ENCODE peak calls at places on chromosomes 6 and 20, in eight cellular contexts. P is fibroblast of lung; Y is IMR-90; E is CD8-positive, alpha-beta T cell; H is HFF-Myc; O is adrenal gland; X is neuronal stem cell; U is fibroblast of pulmonary artery. Z is an unnamed sample.
A peak's percentile ranks its signal among the peaks of the same experiment; 100 is the strongest.

GRCh38 chr6:33841070-33841469 is 37.3 kb upstream of the MLN start:
- DNase-seq in E (no peak), U (no peak), X (no peak), O (no peak), P (no peak), H (no peak), Y (no peak), Z (no peak)

GRCh38 chr6:165842291-165842936 is 179.4 kb upstream of the PDE10A start:
- DNase-seq in Y (no peak), O (no peak), X (no peak), E (no peak), U (no peak), H (no peak), P (no peak), Z (no peak)

GRCh38 chr6:106782524-106783265 is 153.3 kb downstream of the QRSL1 start:
- DNase-seq in Y (no peak), P (no peak), U (no peak), X (no peak), O (no peak), H (no peak), E (no peak), Z (no peak)

GRCh38 chr6:15586528-15586927 is 76.3 kb downstream of the DTNBP1 start:
- DNase-seq in H (no peak), X (no peak), P (peak; percentile 21), Y (no peak), U (no peak), E (no peak), O (no peak), Z (no peak)

GRCh38 chr20:35621560-35621946 is 5.9 kb downstream of the SPAG4 start:
- DNase-seq in O (no peak), U (no peak), Y (no peak), P (no peak), X (no peak), E (no peak), H (no peak), Z (no peak)

GRCh38 chr6:6352772-6353171 is 32.3 kb upstream of the F13A1 start:
- DNase-seq in E (no peak), O (no peak), U (no peak), H (no peak), P (no peak), X (no peak), Y (no peak), Z (no peak)

GRCh38 chr6:136058852-136059251 is 191.3 kb downstream of the MTFR2 start:
- DNase-seq in X (no peak), H (no peak), E (no peak), O (no peak), Y (no peak), P (no peak), U (no peak), Z (no peak)

GRCh38 chr6:154824076-154824475 is 90.9 kb downstream of the SCAF8 start:
- DNase-seq in H (no peak), O (no peak), Y (no peak), X (no peak), P (peak; percentile 26), E (no peak), U (peak; percentile 39), Z (no peak)

GRCh38 chr6:131293472-131293911 is 158.2 kb downstream of the AKAP7 start:
- DNase-seq in U (no peak), H (no peak), E (no peak), X (no peak), O (no peak), Y (no peak), P (no peak), Z (no peak)

GRCh38 chr6:99334526-99335127 is 14.8 kb downstream of the FAXC start:
- DNase-seq in O (no peak), Y (peak; percentile 66), U (peak; percentile 70), X (no peak), P (peak; percentile 43), H (peak; percentile 40), E (no peak), Z (peak; percentile 46)

GRCh38 chr6:18795726-18796125 is 408.6 kb downstream of the RNF144B start:
- DNase-seq in U (no peak), P (no peak), Y (no peak), X (no peak), H (no peak), O (no peak), E (no peak), Z (no peak)

GRCh38 chr20:19819149-19819548 is 61.1 kb downstream of the RIN2 start:
- DNase-seq in H (no peak), X (no peak), Y (no peak), E (no peak), P (no peak), U (no peak), O (no peak), Z (no peak)

GRCh38 chr20:19222520-19223040 is 10.1 kb downstream of the SLC24A3 start:
- DNase-seq in Y (no peak), X (no peak), P (no peak), U (no peak), E (no peak), O (no peak), H (no peak), Z (no peak)

GRCh38 chr6:129860901-129861665 is at the start of gene TMEM244:
- DNase-seq in P (peak; percentile 76), X (no peak), O (no peak), Y (peak; percentile 70), H (no peak), U (no peak), E (no peak), Z (peak; percentile 65)

GRCh38 chr6:164124986-164125385 is 710.5 kb downstream of the QKI start:
- DNase-seq in Y (no peak), P (peak; percentile 1), X (no peak), O (no peak), H (no peak), U (no peak), E (no peak), Z (no peak)

GRCh38 chr6:125924169-125924568 is 32.4 kb upstream of the HINT3 start:
- DNase-seq in O (no peak), U (no peak), X (no peak), Y (no peak), P (no peak), E (no peak), H (no peak), Z (peak; percentile 60)

GRCh38 chr20:41334452-41335421 is 5.9 kb upstream of the LPIN3 start:
- DNase-seq in U (no peak), Y (peak; percentile 72), H (no peak), X (no peak), P (no peak), O (peak; percentile 32), E (no peak), Z (no peak)

GRCh38 chr6:111068116-111068897 is 19.0 kb upstream of the SLC16A10 start:
- DNase-seq in Y (no peak), P (no peak), E (no peak), U (no peak), X (no peak), H (no peak), O (no peak), Z (no peak)

GRCh38 chr6:111070407-111070743 is 16.9 kb upstream of the SLC16A10 start:
- DNase-seq in P (no peak), Y (no peak), O (no peak), U (no peak), H (no peak), X (no peak), E (no peak), Z (no peak)

GRCh38 chr6:111072801-111073360 is 14.4 kb upstream of the SLC16A10 start:
- DNase-seq in Y (no peak), E (no peak), U (no peak), X (no peak), H (no peak), P (no peak), O (no peak), Z (no peak)

DNA sequence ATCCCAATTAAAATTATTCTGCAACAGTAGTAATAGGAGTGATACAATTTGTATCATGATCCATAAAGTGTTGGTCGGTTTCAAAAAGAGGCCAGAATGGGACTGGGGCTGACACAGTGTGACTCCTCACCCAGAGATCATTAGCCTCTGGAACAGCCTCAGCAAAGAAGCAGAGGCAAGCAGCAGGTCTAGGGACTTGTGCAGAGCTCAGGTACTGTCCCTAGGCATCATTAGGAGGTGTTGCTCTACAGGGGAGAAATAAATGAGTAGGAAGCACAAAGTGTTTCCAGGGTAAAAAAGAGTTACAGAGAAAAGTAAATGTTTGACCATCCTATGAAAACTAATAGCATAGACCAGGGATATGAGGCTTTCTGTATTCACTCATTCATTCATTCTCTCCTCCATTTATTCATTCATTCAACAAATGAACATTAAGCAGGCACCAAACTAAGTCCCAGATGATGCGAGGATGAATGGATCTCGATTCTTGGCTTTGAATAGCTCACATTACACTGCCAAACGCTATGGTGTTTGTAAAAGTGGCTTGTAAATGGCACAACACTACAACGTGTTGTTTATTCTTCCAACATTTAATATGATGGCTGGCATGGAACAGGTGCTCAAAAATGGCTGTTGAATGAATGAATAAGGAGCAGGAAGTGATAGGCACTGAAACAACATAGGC is 17.4 kb upstream of the SLC16A10 start:
- DNase-seq in E (no peak), U (no peak), O (no peak), H (no peak), Y (no peak), X (no peak), P (no peak), Z (no peak)
- H3K4me3 ChIP-seq in E (no peak overlapping the region), U (no peak overlapping the region), O (no peak overlapping the region), H (no peak overlapping the region), Y (no peak overlapping the region), X (no peak overlapping the region), P (no peak overlapping the region), Z (no peak overlapping the region)

DNA sequence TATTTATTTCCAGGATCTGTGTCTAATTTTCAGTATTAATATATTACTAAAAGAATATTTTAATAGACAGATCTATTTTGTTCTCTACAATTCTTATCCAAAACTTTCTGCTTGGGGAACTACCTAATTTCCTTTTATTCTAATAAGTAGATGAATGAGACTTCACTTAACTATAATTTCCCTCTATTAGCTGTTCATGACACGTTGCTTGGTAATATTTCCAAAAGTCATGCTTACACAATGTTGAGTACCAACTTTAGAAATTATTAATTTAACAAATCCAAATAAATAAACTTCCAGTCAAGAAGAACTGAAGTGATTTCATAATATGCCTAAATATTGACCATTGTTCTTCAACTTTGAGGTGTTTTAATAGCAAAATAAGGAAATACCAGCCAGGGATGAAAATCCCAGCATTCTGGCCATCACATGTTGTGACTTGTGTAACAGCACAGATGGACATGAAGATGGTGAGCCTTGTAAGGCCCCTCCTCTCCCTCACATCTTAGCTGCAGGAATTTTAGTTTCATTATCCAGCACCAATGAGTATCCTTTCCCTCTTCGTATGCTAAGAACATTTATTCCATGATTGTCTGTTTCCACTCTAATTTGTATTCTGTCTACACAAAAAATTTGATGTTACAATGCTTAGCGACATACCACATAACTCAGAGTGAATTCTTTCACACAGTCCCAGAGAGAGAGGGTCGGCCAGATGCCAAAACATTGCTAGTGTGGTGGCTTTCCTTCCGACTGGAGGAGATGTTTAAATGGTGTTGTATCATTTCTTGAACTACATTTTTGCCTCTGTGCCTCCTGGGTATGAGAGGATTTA is 137.5 kb downstream of the FOXA2 start:
- DNase-seq in H (no peak), Y (no peak), X (no peak), E (no peak), O (no peak), U (no peak), P (no peak), Z (no peak)
- H3K4me3 ChIP-seq in H (no peak overlapping the region), Y (no peak overlapping the region), X (no peak overlapping the region), E (no peak overlapping the region), O (no peak overlapping the region), U (no peak overlapping the region), P (no peak overlapping the region), Z (no peak overlapping the region)

GRCh38 chr20:44070139-44070900 is 116.7 kb downstream of the JPH2 start:
- DNase-seq in H (no peak), Y (no peak), X (no peak), E (peak; percentile 31), U (no peak), O (no peak), P (no peak), Z (peak; percentile 27)
- H3K4me3 ChIP-seq in H (no peak overlapping the region), Y (no peak overlapping the region), X (no peak overlapping the region), E (peak overlapping the region; percentile 54), U (no peak overlapping the region), O (no peak overlapping the region), P (no peak overlapping the region), Z (peak overlapping the region; percentile 82)

GRCh38 chr20:63653041-63653973 is at the start of gene STMN3:
- DNase-seq in U (peak; percentile 92), P (peak; percentile 96), H (peak; percentile 48), Y (peak; percentile 88), E (peak; percentile 50), X (peak; percentile 93), O (peak; percentile 95), Z (peak; percentile 66)
- H3K4me3 ChIP-seq in U (peak within 1 kb of the TSS; percentile 57), P (peak within 1 kb of the TSS; percentile 62), H (peak within 1 kb of the TSS; percentile 50), Y (peak within 1 kb of the TSS; percentile 53), E (peak within 1 kb of the TSS; percentile 72), X (peak within 1 kb of the TSS; percentile 82), O (no peak within 1 kb of the TSS), Z (no peak within 1 kb of the TSS)

Z was measured in CD4-positive, CD25-positive, alpha-beta regulatory T cell.